ENCODE peak calls at places on chromosomes 11 and 22, in six cellular contexts. I, S, Y, R, W and J are unnamed samples.

GRCh38 chr11:90176069-90176468 is 41.6 kb downstream of the NAALAD2 start:
- DNase-seq in Y (no peak), I (no peak), R (no peak), S (no peak), W (no peak), J (no peak)

GRCh38 chr11:118081241-118081958 is 4.5 kb downstream of the TMPRSS4 start:
- DNase-seq in R (no peak), I (no peak), S (no peak), W (no peak), Y (no peak), J (no peak)

GRCh38 chr22:22820626-22821025 is 67.0 kb upstream of the IGLL5 start:
- DNase-seq in W (no peak), I (no peak), S (no peak), Y (no peak), R (no peak), J (no peak)

GRCh38 chr11:2138436-2139117 is 612 bp downstream of the IGF2 start:
- DNase-seq in W (no peak), I (peak; percentile 71), R (no peak), Y (no peak), S (no peak), J (no peak)

GRCh38 chr22:29979645-29980303 is 96.8 kb downstream of the MTMR3 start:
- DNase-seq in S (no peak), Y (no peak), I (no peak), W (no peak), R (no peak), J (no peak)

GRCh38 chr11:118305726-118306125 is 1.2 kb downstream of the CD3E start:
- DNase-seq in Y (no peak), R (no peak), W (no peak), I (no peak), S (no peak), J (no peak)

GRCh38 chr11:70707821-70708220 is 309.5 kb downstream of the CTTN start:
- DNase-seq in Y (no peak), W (no peak), S (no peak), R (no peak), I (no peak), J (no peak)

GRCh38 chr22:24450600-24450999 is 23.2 kb downstream of the ADORA2A start:
- DNase-seq in S (peak; percentile 52), R (no peak), I (no peak), W (no peak), Y (no peak), J (peak; percentile 87)

GRCh38 chr11:34345991-34346480 is 11.8 kb downstream of the ABTB2 start:
- DNase-seq in I (no peak), W (no peak), Y (no peak), R (no peak), S (no peak), J (no peak)

GRCh38 chr11:121426476-121427454 is 25.3 kb upstream of the SORL1 start:
- DNase-seq in W (no peak), I (no peak), Y (peak; percentile 58), R (no peak), S (peak; percentile 62), J (no peak)